ENCODE peak calls at places on chromosomes 7 and 10, in six cellular contexts. One of them, this sample, is unnamed.

GRCh38 chr10:48958598-48959200 is 19.1 kb upstream of the LRRC18 start:
- DNase-seq in HCT116: no peak
- DNase-seq in fibroblast of mammary gland: no peak
- DNase-seq in upper lobe of right lung: no peak
- DNase-seq in A673: no peak
- DNase-seq in transverse colon: no peak
- DNase-seq in this sample: no peak

GRCh38 chr7:4786015-4786414 is 10.6 kb downstream of the AP5Z1 start:
- DNase-seq in transverse colon: no peak
- DNase-seq in HCT116: no peak
- DNase-seq in A673: no peak
- DNase-seq in fibroblast of mammary gland: no peak
- DNase-seq in upper lobe of right lung: no peak
- DNase-seq in this sample: no peak

GRCh38 chr10:11473128-11473760 is 138.2 kb downstream of the USP6NL start:
- DNase-seq in A673: no peak
- DNase-seq in fibroblast of mammary gland: no peak
- DNase-seq in upper lobe of right lung: no peak
- DNase-seq in transverse colon: no peak
- DNase-seq in HCT116: no peak
- DNase-seq in this sample: no peak

GRCh38 chr7:35647171-35647574 is 47.8 kb downstream of the HERPUD2 start:
- DNase-seq in fibroblast of mammary gland: peak
- DNase-seq in transverse colon: peak
- DNase-seq in A673: peak
- DNase-seq in HCT116: no peak
- DNase-seq in upper lobe of right lung: no peak
- DNase-seq in this sample: peak

GRCh38 chr7:142231716-142232115 is 26.1 kb downstream of the PRSS58 start:
- DNase-seq in HCT116: peak
- DNase-seq in A673: peak
- DNase-seq in transverse colon: no peak
- DNase-seq in fibroblast of mammary gland: peak
- DNase-seq in upper lobe of right lung: no peak
- DNase-seq in this sample: peak

GRCh38 chr10:129972966-129973673 is 9.0 kb upstream of the EBF3 start:
- DNase-seq in A673: no peak
- DNase-seq in fibroblast of mammary gland: no peak
- DNase-seq in transverse colon: no peak
- DNase-seq in upper lobe of right lung: no peak
- DNase-seq in HCT116: no peak
- DNase-seq in this sample: no peak

GRCh38 chr7:83603644-83604043 is 45.3 kb downstream of the SEMA3E start:
- DNase-seq in transverse colon: no peak
- DNase-seq in HCT116: no peak
- DNase-seq in A673: no peak
- DNase-seq in fibroblast of mammary gland: no peak
- DNase-seq in upper lobe of right lung: no peak
- DNase-seq in this sample: no peak

GRCh38 chr10:13037832-13038231 is 36.3 kb upstream of the CCDC3 start:
- DNase-seq in A673: no peak
- DNase-seq in HCT116: no peak
- DNase-seq in transverse colon: no peak
- DNase-seq in fibroblast of mammary gland: no peak
- DNase-seq in upper lobe of right lung: no peak
- DNase-seq in this sample: no peak

GRCh38 chr10:51325649-51326048 is 251.4 kb downstream of the PRKG1 start:
- DNase-seq in upper lobe of right lung: no peak
- DNase-seq in transverse colon: no peak
- DNase-seq in fibroblast of mammary gland: no peak
- DNase-seq in HCT116: no peak
- DNase-seq in A673: no peak
- DNase-seq in this sample: no peak

GRCh38 chr7:7673240-7673550 is 32.6 kb downstream of the UMAD1 start:
- DNase-seq in HCT116: no peak
- DNase-seq in upper lobe of right lung: no peak
- DNase-seq in transverse colon: no peak
- DNase-seq in fibroblast of mammary gland: no peak
- DNase-seq in A673: no peak
- DNase-seq in this sample: no peak

GRCh38 chr10:124217031-124217430 is 123.6 kb upstream of the CHST15 start:
- DNase-seq in upper lobe of right lung: no peak
- DNase-seq in HCT116: no peak
- DNase-seq in A673: no peak
- DNase-seq in transverse colon: no peak
- DNase-seq in fibroblast of mammary gland: no peak
- DNase-seq in this sample: no peak

GRCh38 chr7:99089914-99090629 is 53.8 kb downstream of the SMURF1 start:
- DNase-seq in A673: no peak
- DNase-seq in fibroblast of mammary gland: no peak
- DNase-seq in HCT116: no peak
- DNase-seq in upper lobe of right lung: no peak
- DNase-seq in transverse colon: no peak
- DNase-seq in this sample: no peak

GRCh38 chr7:65722361-65722792 is 150.5 kb upstream of the VKORC1L1 start:
- DNase-seq in HCT116: peak
- DNase-seq in fibroblast of mammary gland: peak
- DNase-seq in transverse colon: peak
- DNase-seq in upper lobe of right lung: no peak
- DNase-seq in A673: peak
- DNase-seq in this sample: peak

GRCh38 chr7:50612704-50613103 is 47.5 kb upstream of the DDC start:
- DNase-seq in fibroblast of mammary gland: no peak
- DNase-seq in HCT116: no peak
- DNase-seq in transverse colon: no peak
- DNase-seq in A673: no peak
- DNase-seq in upper lobe of right lung: no peak
- DNase-seq in this sample: no peak

GRCh38 chr10:101136007-101136707 is 5.1 kb downstream of the TLX1 start:
- DNase-seq in HCT116: peak
- DNase-seq in A673: no peak
- DNase-seq in upper lobe of right lung: no peak
- DNase-seq in fibroblast of mammary gland: no peak
- DNase-seq in transverse colon: no peak
- DNase-seq in this sample: no peak

GRCh38 chr10:57338823-57339558 is 928.7 kb downstream of the IPMK start:
- DNase-seq in HCT116: no peak
- DNase-seq in fibroblast of mammary gland: peak
- DNase-seq in upper lobe of right lung: no peak
- DNase-seq in A673: peak
- DNase-seq in transverse colon: no peak
- DNase-seq in this sample: peak

GRCh38 chr7:64640504-64640903 is 25.4 kb upstream of the ZNF107 start:
- DNase-seq in fibroblast of mammary gland: no peak
- DNase-seq in HCT116: no peak
- DNase-seq in A673: no peak
- DNase-seq in transverse colon: no peak
- DNase-seq in upper lobe of right lung: no peak
- DNase-seq in this sample: no peak

GRCh38 chr10:110584006-110584405 is 16.5 kb downstream of the SMC3 start:
- DNase-seq in HCT116: no peak
- DNase-seq in upper lobe of right lung: no peak
- DNase-seq in transverse colon: no peak
- DNase-seq in A673: peak
- DNase-seq in fibroblast of mammary gland: no peak
- DNase-seq in this sample: no peak

GRCh38 chr10:6746782-6747181 is 166.7 kb upstream of the PRKCQ start:
- DNase-seq in upper lobe of right lung: no peak
- DNase-seq in fibroblast of mammary gland: peak
- DNase-seq in HCT116: no peak
- DNase-seq in transverse colon: no peak
- DNase-seq in A673: peak
- DNase-seq in this sample: peak
- TF ChIP-seq CTCF in upper lobe of right lung: no peak
- TF ChIP-seq CTCF in fibroblast of mammary gland: no peak
- TF ChIP-seq CTCF in HCT116: no peak
- TF ChIP-seq CTCF in transverse colon: no peak
- TF ChIP-seq CTCF in A673: peak
- TF ChIP-seq CTCF in this sample: no peak

GRCh38 chr7:144723311-144723710 is 112.5 kb downstream of the TPK1 start:
- DNase-seq in A673: no peak
- DNase-seq in transverse colon: no peak
- DNase-seq in HCT116: no peak
- DNase-seq in fibroblast of mammary gland: no peak
- DNase-seq in upper lobe of right lung: no peak
- DNase-seq in this sample: no peak
- H3K4me3 ChIP-seq in A673: no peak
- H3K4me3 ChIP-seq in transverse colon: no peak
- H3K4me3 ChIP-seq in HCT116: no peak
- H3K4me3 ChIP-seq in fibroblast of mammary gland: no peak
- H3K4me3 ChIP-seq in upper lobe of right lung: no peak
- H3K4me3 ChIP-seq in this sample: no peak

DNA sequence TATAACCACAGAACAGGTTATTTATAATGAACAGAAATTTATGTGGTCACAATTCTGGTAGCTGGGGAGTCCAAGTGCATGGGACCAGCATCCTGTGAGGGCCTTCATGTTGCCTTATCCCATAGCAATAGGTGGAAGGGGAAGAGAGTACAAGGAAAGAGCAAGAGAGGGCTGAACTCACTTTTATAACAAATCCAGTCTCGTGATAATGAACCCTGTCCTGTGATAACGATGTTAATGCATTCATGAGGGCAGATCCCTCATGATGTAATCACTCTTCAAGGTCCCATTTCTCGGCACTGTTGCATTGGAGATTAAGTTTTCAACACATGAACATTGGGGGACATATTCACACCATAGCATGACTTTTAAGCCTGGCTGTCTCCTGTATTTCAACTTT is 27.4 kb upstream of the CCDC7 start:
- DNase-seq in A673: no peak
- DNase-seq in fibroblast of mammary gland: no peak
- DNase-seq in upper lobe of right lung: no peak
- DNase-seq in HCT116: no peak
- DNase-seq in transverse colon: no peak
- DNase-seq in this sample: no peak
- TF ChIP-seq CTCF in A673: no peak
- TF ChIP-seq CTCF in fibroblast of mammary gland: no peak
- TF ChIP-seq CTCF in upper lobe of right lung: no peak
- TF ChIP-seq CTCF in HCT116: no peak
- TF ChIP-seq CTCF in transverse colon: no peak
- TF ChIP-seq CTCF in this sample: no peak

GRCh38 chr10:62718585-62718984 is 85.9 kb upstream of the ADO start:
- DNase-seq in transverse colon: no peak
- DNase-seq in fibroblast of mammary gland: no peak
- DNase-seq in HCT116: no peak
- DNase-seq in upper lobe of right lung: no peak
- DNase-seq in A673: no peak
- DNase-seq in this sample: no peak

GRCh38 chr10:62710182-62710581 is 94.3 kb upstream of the ADO start:
- DNase-seq in HCT116: no peak
- DNase-seq in transverse colon: no peak
- DNase-seq in fibroblast of mammary gland: no peak
- DNase-seq in A673: no peak
- DNase-seq in upper lobe of right lung: no peak
- DNase-seq in this sample: no peak

GRCh38 chr10:62719058-62719457 is 85.5 kb upstream of the ADO start:
- DNase-seq in fibroblast of mammary gland: no peak
- DNase-seq in A673: no peak
- DNase-seq in HCT116: no peak
- DNase-seq in upper lobe of right lung: no peak
- DNase-seq in transverse colon: no peak
- DNase-seq in this sample: no peak

DNA sequence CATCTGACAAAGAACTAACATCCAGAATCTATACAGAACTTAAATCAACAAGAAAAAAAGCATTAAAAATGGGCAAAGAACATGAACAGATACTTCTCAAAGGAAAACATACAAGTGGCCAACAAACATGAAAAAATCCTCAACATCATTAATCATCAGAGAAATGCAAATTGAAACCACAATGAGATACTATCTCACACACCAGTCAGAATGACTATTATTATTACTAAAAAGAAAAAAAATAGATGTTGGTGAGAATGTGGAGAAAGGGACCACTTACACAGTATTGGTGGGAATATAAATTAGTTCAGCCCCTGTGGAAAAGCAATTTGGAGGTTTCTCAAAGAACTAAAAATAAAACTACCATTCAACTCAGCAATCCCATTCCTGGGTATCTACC is 89.1 kb upstream of the ADO start:
- DNase-seq in upper lobe of right lung: no peak
- DNase-seq in fibroblast of mammary gland: no peak
- DNase-seq in HCT116: no peak
- DNase-seq in transverse colon: no peak
- DNase-seq in A673: no peak
- DNase-seq in this sample: no peak
- H3K4me3 ChIP-seq in upper lobe of right lung: no peak
- H3K4me3 ChIP-seq in fibroblast of mammary gland: no peak
- H3K4me3 ChIP-seq in HCT116: no peak
- H3K4me3 ChIP-seq in transverse colon: no peak
- H3K4me3 ChIP-seq in A673: no peak
- H3K4me3 ChIP-seq in this sample: no peak

GRCh38 chr7:131488361-131488760 is 68.1 kb downstream of the PODXL start:
- DNase-seq in transverse colon: no peak
- DNase-seq in upper lobe of right lung: no peak
- DNase-seq in HCT116: no peak
- DNase-seq in fibroblast of mammary gland: no peak
- DNase-seq in A673: peak
- DNase-seq in this sample: peak
- TF ChIP-seq CTCF in transverse colon: no peak
- TF ChIP-seq CTCF in upper lobe of right lung: peak
- TF ChIP-seq CTCF in HCT116: peak
- TF ChIP-seq CTCF in fibroblast of mammary gland: peak
- TF ChIP-seq CTCF in A673: peak
- TF ChIP-seq CTCF in this sample: peak

This sample was measured in cardiac fibroblast.